ENCODE peak calls at places on chromosomes 12 and 14, in eight cellular contexts. Z, P, Q, J, V, I, O and G are unnamed samples.
A peak's percentile ranks its signal among the peaks of the same experiment; 100 is the strongest.

GRCh38 chr12:9736931-9737705 is 4.2 kb upstream of the CLECL1 start:
- DNase-seq in Z (no peak), P (no peak), Q (no peak), J (no peak), V (peak; percentile 37), I (no peak), O (no peak), G (no peak)

GRCh38 chr12:58639323-58639934 is 280.9 kb downstream of the LRIG3 start:
- DNase-seq in Z (no peak), P (no peak), Q (no peak), J (peak; percentile 81), V (no peak), I (no peak), O (no peak), G (peak; percentile 10)

GRCh38 chr12:49838973-49839633 is 3.8 kb downstream of the BCDIN3D start:
- DNase-seq in Z (peak; percentile 49), P (no peak), Q (peak; percentile 68), J (peak; percentile 22), V (peak; percentile 19), I (no peak), O (no peak), G (no peak)

GRCh38 chr14:52155656-52156213 is 86.9 kb upstream of the NID2 start:
- DNase-seq in Z (no peak), P (no peak), Q (no peak), J (no peak), V (no peak), I (no peak), O (no peak), G (no peak)

GRCh38 chr12:131507881-131508280 is 203.0 kb upstream of the SFSWAP start:
- DNase-seq in Z (no peak), P (no peak), Q (no peak), J (no peak), V (no peak), I (no peak), O (no peak), G (no peak)

GRCh38 chr12:119780786-119781434 is 96.2 kb downstream of the CIT start:
- DNase-seq in Z (peak; percentile 60), P (no peak), Q (peak; percentile 71), J (no peak), V (no peak), I (no peak), O (no peak), G (no peak)

GRCh38 chr12:53299101-53299453 is 418 bp upstream of the MYG1 start:
- DNase-seq in Z (peak; percentile 60), P (no peak), Q (no peak), J (no peak), V (no peak), I (no peak), O (no peak), G (no peak)

GRCh38 chr12:28629691-28630090 is 439.4 kb downstream of the CCDC91 start:
- DNase-seq in Z (no peak), P (no peak), Q (no peak), J (no peak), V (no peak), I (no peak), O (no peak), G (no peak)

GRCh38 chr14:24411468-24412454 is 13.0 kb downstream of the NYNRIN start:
- DNase-seq in Z (peak; percentile 44), P (no peak), Q (peak; percentile 88), J (peak; percentile 15), V (peak; percentile 54), I (no peak), O (no peak), G (no peak)

GRCh38 chr12:124148481-124148880 is 146.4 kb upstream of the RFLNA start:
- DNase-seq in Z (no peak), P (no peak), Q (no peak), J (peak; percentile 54), V (no peak), I (no peak), O (no peak), G (no peak)

GRCh38 chr14:63045234-63045611 is at the start of gene KCNH5:
- DNase-seq in Z (peak; percentile 46), P (peak; percentile 26), Q (peak; percentile 89), J (peak; percentile 37), V (no peak), I (no peak), O (no peak), G (no peak)

GRCh38 chr12:88782357-88782756 is 202.1 kb upstream of the KITLG start:
- DNase-seq in Z (no peak), P (no peak), Q (no peak), J (no peak), V (no peak), I (no peak), O (no peak), G (no peak)

GRCh38 chr12:45994736-45995135 is 4.4 kb upstream of the SCAF11 start:
- DNase-seq in Z (no peak), P (peak; percentile 65), Q (peak; percentile 33), J (no peak), V (no peak), I (no peak), O (no peak), G (no peak)